ENCODE peak calls at places on chromosomes 16 and 17, in nine cellular contexts. K is natural killer cell treated with Interleukin-12 subunit alpha and Interleukin-12 subunit beta and Interleukin-15 and Interleukin-18, amount 100 ng/mL, for 72 hours; J is heart right ventricle; X is activated CD8-positive, alpha-beta memory T cell treated with anti-CD3 and anti-CD28 coated beads, Interleukin-2, amount 10 ng/mL, durations not matched to agents 7 days and 5 days; W is aorta; S is right lobe of liver; A is gastrocnemius medialis; T is stimulated activated naive CD8-positive, alpha-beta T cell treated with anti-CD3 and anti-CD28 coated beads, Interleukin-15, amount 100 ng/mL, for 72 hours; F is left lung. V is an unnamed sample.

GRCh38 chr17:48500435-48501426 is 30.1 kb downstream of the HOXB1 start:
- ATAC-seq in K (no peak), J (peak), X (no peak), W (peak), S (peak), A (no peak), T (no peak), F (no peak), V (peak)

GRCh38 chr17:27578718-27579085 is 52.3 kb upstream of the LGALS9 start:
- ATAC-seq in K (peak), J (no peak), X (peak), W (no peak), S (no peak), A (peak), T (peak), F (no peak), V (no peak)

GRCh38 chr17:64118452-64118979 is 11.4 kb downstream of the ERN1 start:
- ATAC-seq in K (no peak), J (peak), X (no peak), W (peak), S (peak), A (no peak), T (no peak), F (peak), V (peak)

GRCh38 chr16:72889616-72890235 is 158.2 kb downstream of the ZFHX3 start:
- ATAC-seq in K (no peak), J (no peak), X (no peak), W (no peak), S (no peak), A (no peak), T (no peak), F (no peak), V (no peak)

GRCh38 chr17:65584604-65585521 is 23.4 kb upstream of the AXIN2 start:
- ATAC-seq in K (no peak), J (peak), X (no peak), W (peak), S (no peak), A (peak), T (peak), F (no peak), V (no peak)

GRCh38 chr17:33335491-33336173 is 42.5 kb upstream of the ASIC2 start:
- ATAC-seq in K (no peak), J (no peak), X (no peak), W (no peak), S (no peak), A (no peak), T (no peak), F (no peak), V (no peak)

GRCh38 chr16:65909310-65910050 is 457.0 kb upstream of the CDH5 start:
- ATAC-seq in K (no peak), J (no peak), X (no peak), W (no peak), S (peak), A (no peak), T (no peak), F (no peak), V (no peak)

GRCh38 chr17:9123594-9124553 is 102.6 kb downstream of the NTN1 start:
- ATAC-seq in K (no peak), J (no peak), X (no peak), W (peak), S (no peak), A (no peak), T (no peak), F (no peak), V (no peak)

GRCh38 chr16:29943846-29944669 is 17.8 kb upstream of the TMEM219 start:
- ATAC-seq in K (no peak), J (peak), X (no peak), W (no peak), S (peak), A (peak), T (no peak), F (peak), V (peak)